ENCODE peak calls at places on chromosomes 7 and 10, in six cellular contexts. One of them, this sample, is unnamed.

GRCh38 chr10:48258083-48258482 is 16.4 kb downstream of the FRMPD2 start:
- DNase-seq in sigmoid colon: no peak
- DNase-seq in spleen: no peak
- DNase-seq in GM12892: no peak
- DNase-seq in endothelial cell of umbilical vein: no peak
- DNase-seq in prostate gland: no peak
- DNase-seq in this sample: peak

GRCh38 chr7:12895296-12895695 is 207.9 kb downstream of the ARL4A start:
- DNase-seq in GM12892: no peak
- DNase-seq in endothelial cell of umbilical vein: no peak
- DNase-seq in sigmoid colon: no peak
- DNase-seq in prostate gland: no peak
- DNase-seq in spleen: no peak
- DNase-seq in this sample: no peak

GRCh38 chr7:76165106-76165972 is 36.4 kb upstream of the SRRM3 start:
- DNase-seq in endothelial cell of umbilical vein: no peak
- DNase-seq in GM12892: no peak
- DNase-seq in sigmoid colon: peak
- DNase-seq in prostate gland: no peak
- DNase-seq in spleen: peak
- DNase-seq in this sample: no peak

GRCh38 chr7:76358478-76359110 is at the start of gene YWHAG:
- DNase-seq in sigmoid colon: peak
- DNase-seq in endothelial cell of umbilical vein: peak
- DNase-seq in GM12892: peak
- DNase-seq in spleen: peak
- DNase-seq in prostate gland: peak
- DNase-seq in this sample: peak

GRCh38 chr7:39811161-39811614 is 138.9 kb upstream of the CDK13 start:
- DNase-seq in sigmoid colon: no peak
- DNase-seq in prostate gland: no peak
- DNase-seq in spleen: no peak
- DNase-seq in GM12892: no peak
- DNase-seq in endothelial cell of umbilical vein: no peak
- DNase-seq in this sample: peak

GRCh38 chr7:128398016-128398840 is 11.6 kb downstream of the IMPDH1 start:
- DNase-seq in sigmoid colon: peak
- DNase-seq in endothelial cell of umbilical vein: peak
- DNase-seq in prostate gland: peak
- DNase-seq in spleen: no peak
- DNase-seq in GM12892: no peak
- DNase-seq in this sample: no peak

GRCh38 chr7:130695840-130696239 is 9.5 kb upstream of the TSGA13 start:
- DNase-seq in endothelial cell of umbilical vein: peak
- DNase-seq in sigmoid colon: no peak
- DNase-seq in prostate gland: no peak
- DNase-seq in spleen: no peak
- DNase-seq in GM12892: no peak
- DNase-seq in this sample: no peak

GRCh38 chr10:4983615-4984216 is 19.9 kb downstream of the AKR1C2 start:
- DNase-seq in sigmoid colon: no peak
- DNase-seq in spleen: no peak
- DNase-seq in prostate gland: no peak
- DNase-seq in GM12892: no peak
- DNase-seq in endothelial cell of umbilical vein: no peak
- DNase-seq in this sample: no peak

GRCh38 chr10:127873901-127874470 is 18.8 kb downstream of the CLRN3 start:
- DNase-seq in spleen: no peak
- DNase-seq in sigmoid colon: no peak
- DNase-seq in endothelial cell of umbilical vein: no peak
- DNase-seq in prostate gland: no peak
- DNase-seq in GM12892: no peak
- DNase-seq in this sample: no peak

GRCh38 chr10:88980836-88981235 is 9.8 kb upstream of the FAS start:
- DNase-seq in prostate gland: no peak
- DNase-seq in GM12892: no peak
- DNase-seq in sigmoid colon: no peak
- DNase-seq in endothelial cell of umbilical vein: no peak
- DNase-seq in spleen: no peak
- DNase-seq in this sample: no peak

GRCh38 chr10:129520440-129521080 is 53.5 kb downstream of the MGMT start:
- DNase-seq in spleen: no peak
- DNase-seq in GM12892: no peak
- DNase-seq in prostate gland: no peak
- DNase-seq in endothelial cell of umbilical vein: no peak
- DNase-seq in sigmoid colon: no peak
- DNase-seq in this sample: no peak

GRCh38 chr7:2633538-2634264 is 1.9 kb downstream of the TTYH3 start:
- DNase-seq in GM12892: no peak
- DNase-seq in prostate gland: no peak
- DNase-seq in endothelial cell of umbilical vein: peak
- DNase-seq in sigmoid colon: peak
- DNase-seq in spleen: peak
- DNase-seq in this sample: no peak

GRCh38 chr10:17454181-17454800 is at the start of gene ST8SIA6:
- DNase-seq in sigmoid colon: no peak
- DNase-seq in endothelial cell of umbilical vein: peak
- DNase-seq in prostate gland: peak
- DNase-seq in spleen: peak
- DNase-seq in GM12892: peak
- DNase-seq in this sample: no peak

GRCh38 chr10:88472540-88472939 is 110.6 kb downstream of the RNLS start:
- DNase-seq in prostate gland: no peak
- DNase-seq in GM12892: no peak
- DNase-seq in sigmoid colon: no peak
- DNase-seq in spleen: no peak
- DNase-seq in endothelial cell of umbilical vein: no peak
- DNase-seq in this sample: no peak

GRCh38 chr10:69757553-69758309 is 44.0 kb upstream of the COL13A1 start:
- DNase-seq in spleen: no peak
- DNase-seq in sigmoid colon: peak
- DNase-seq in GM12892: no peak
- DNase-seq in endothelial cell of umbilical vein: peak
- DNase-seq in prostate gland: no peak
- DNase-seq in this sample: no peak

GRCh38 chr7:108280136-108280535 is 150.0 kb upstream of the LAMB4 start:
- DNase-seq in spleen: no peak
- DNase-seq in endothelial cell of umbilical vein: peak
- DNase-seq in sigmoid colon: no peak
- DNase-seq in GM12892: no peak
- DNase-seq in prostate gland: peak
- DNase-seq in this sample: no peak

DNA sequence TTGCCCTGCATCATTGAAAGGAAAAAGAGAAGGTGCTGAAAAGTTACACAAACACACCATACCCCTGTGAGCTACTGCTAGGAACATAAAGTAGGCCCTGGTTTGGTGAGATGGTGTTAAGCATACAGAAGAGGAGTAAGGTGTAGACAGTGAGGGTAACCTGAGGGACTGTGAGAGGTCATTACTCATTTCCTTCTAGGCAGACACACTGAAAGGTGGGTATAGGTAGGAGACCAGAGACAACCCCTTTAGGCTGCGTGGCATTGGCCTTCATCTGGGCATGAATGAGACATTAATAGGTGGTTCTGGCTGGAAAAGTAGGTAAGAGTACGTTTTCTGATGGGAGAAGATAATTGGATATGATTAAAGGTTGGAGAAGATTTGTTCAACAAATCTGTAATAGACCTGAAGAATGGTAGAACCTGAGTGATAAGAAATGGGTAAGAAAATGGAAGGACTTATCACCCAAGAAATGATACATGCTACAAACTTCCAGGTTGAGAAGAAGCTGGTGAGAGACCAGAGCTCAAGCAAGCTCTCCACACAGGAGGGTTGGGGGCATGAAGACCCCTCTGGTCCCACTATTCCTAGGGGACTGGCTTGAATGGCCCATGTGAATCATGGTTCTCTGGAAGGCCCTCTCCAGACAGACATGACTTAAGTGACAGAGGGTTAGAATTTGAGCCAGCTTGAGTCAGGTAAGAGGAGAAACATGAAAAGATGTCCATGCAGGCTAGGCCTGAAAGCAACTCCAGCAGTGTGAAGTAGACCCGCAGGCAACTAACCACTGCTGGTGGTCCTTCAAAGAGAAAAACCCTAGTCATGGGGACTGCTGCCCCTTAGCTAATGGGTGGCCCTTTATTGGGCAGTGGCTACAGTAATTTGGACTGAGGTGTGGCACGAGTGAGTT is 3.8 kb downstream of the COMTD1 start:
- DNase-seq in prostate gland: no peak
- DNase-seq in spleen: no peak
- DNase-seq in GM12892: no peak
- DNase-seq in sigmoid colon: peak
- DNase-seq in endothelial cell of umbilical vein: no peak
- DNase-seq in this sample: no peak
- TF ChIP-seq POLR2AphosphoS5 in prostate gland: no peak
- TF ChIP-seq POLR2AphosphoS5 in spleen: no peak
- TF ChIP-seq POLR2AphosphoS5 in GM12892: peak
- TF ChIP-seq POLR2AphosphoS5 in sigmoid colon: no peak
- TF ChIP-seq POLR2AphosphoS5 in endothelial cell of umbilical vein: no peak
- TF ChIP-seq POLR2AphosphoS5 in this sample: peak

DNA sequence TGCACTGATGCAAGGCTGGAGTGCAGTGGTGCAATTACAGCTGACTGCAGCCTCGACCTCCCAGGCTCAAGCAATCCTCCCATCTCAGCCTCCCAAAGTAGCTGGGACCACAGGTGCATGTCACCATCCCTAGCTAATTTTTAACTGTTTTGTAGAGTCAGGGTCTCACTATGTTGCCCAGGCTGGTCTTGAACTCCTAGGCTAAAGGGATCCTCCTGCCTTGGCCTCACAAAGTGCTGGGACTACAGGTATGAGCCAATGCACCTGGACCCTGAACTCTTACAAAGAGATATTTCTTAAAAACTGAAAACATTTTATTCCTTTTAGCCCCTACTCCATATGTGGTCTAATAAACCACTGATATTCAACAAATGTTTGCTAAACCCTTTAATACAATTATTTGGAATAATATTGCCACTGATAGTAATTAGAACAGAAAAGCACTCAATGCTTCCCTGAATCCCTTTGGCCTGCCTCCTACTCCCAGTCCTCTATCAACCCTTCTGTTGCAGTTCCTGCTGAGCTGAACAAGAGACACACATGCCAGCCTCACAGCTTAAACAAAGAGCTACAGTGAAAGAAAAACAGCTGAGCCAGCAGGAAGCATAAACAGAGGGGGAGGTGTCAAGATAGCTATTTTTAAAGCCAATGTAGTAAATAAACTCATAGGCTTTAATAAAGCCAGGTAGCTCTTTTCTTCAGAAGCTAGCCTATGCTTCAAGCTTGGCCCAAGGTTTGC is 7.0 kb upstream of the GNAI1 start:
- DNase-seq in prostate gland: no peak
- DNase-seq in endothelial cell of umbilical vein: no peak
- DNase-seq in spleen: no peak
- DNase-seq in sigmoid colon: no peak
- DNase-seq in GM12892: no peak
- DNase-seq in this sample: no peak
- TF ChIP-seq POLR2AphosphoS5 in prostate gland: peak
- TF ChIP-seq POLR2AphosphoS5 in endothelial cell of umbilical vein: no peak
- TF ChIP-seq POLR2AphosphoS5 in spleen: no peak
- TF ChIP-seq POLR2AphosphoS5 in sigmoid colon: no peak
- TF ChIP-seq POLR2AphosphoS5 in GM12892: no peak
- TF ChIP-seq POLR2AphosphoS5 in this sample: no peak

GRCh38 chr10:124985162-124985561 is 43.2 kb downstream of the ZRANB1 start:
- DNase-seq in sigmoid colon: no peak
- DNase-seq in spleen: no peak
- DNase-seq in prostate gland: no peak
- DNase-seq in endothelial cell of umbilical vein: no peak
- DNase-seq in GM12892: no peak
- DNase-seq in this sample: no peak
- TF ChIP-seq POLR2AphosphoS5 in sigmoid colon: no peak
- TF ChIP-seq POLR2AphosphoS5 in spleen: no peak
- TF ChIP-seq POLR2AphosphoS5 in prostate gland: no peak
- TF ChIP-seq POLR2AphosphoS5 in endothelial cell of umbilical vein: no peak
- TF ChIP-seq POLR2AphosphoS5 in GM12892: no peak
- TF ChIP-seq POLR2AphosphoS5 in this sample: no peak

GRCh38 chr10:73802276-73802991 is 9.0 kb downstream of the NDST2 start:
- DNase-seq in GM12892: no peak
- DNase-seq in sigmoid colon: no peak
- DNase-seq in prostate gland: peak
- DNase-seq in spleen: no peak
- DNase-seq in endothelial cell of umbilical vein: no peak
- DNase-seq in this sample: no peak

GRCh38 chr10:73798927-73799563 is 12.4 kb downstream of the NDST2 start:
- DNase-seq in GM12892: no peak
- DNase-seq in sigmoid colon: peak
- DNase-seq in endothelial cell of umbilical vein: no peak
- DNase-seq in spleen: peak
- DNase-seq in prostate gland: no peak
- DNase-seq in this sample: no peak

GRCh38 chr10:73800560-73801252 is 10.7 kb downstream of the NDST2 start:
- DNase-seq in spleen: no peak
- DNase-seq in GM12892: no peak
- DNase-seq in prostate gland: no peak
- DNase-seq in endothelial cell of umbilical vein: no peak
- DNase-seq in sigmoid colon: no peak
- DNase-seq in this sample: no peak

GRCh38 chr10:73799899-73800559 is 11.4 kb downstream of the NDST2 start:
- DNase-seq in endothelial cell of umbilical vein: no peak
- DNase-seq in spleen: no peak
- DNase-seq in GM12892: no peak
- DNase-seq in prostate gland: no peak
- DNase-seq in sigmoid colon: no peak
- DNase-seq in this sample: no peak

GRCh38 chr10:73801253-73801590 is 10.2 kb downstream of the NDST2 start:
- DNase-seq in prostate gland: no peak
- DNase-seq in GM12892: no peak
- DNase-seq in sigmoid colon: no peak
- DNase-seq in endothelial cell of umbilical vein: no peak
- DNase-seq in spleen: no peak
- DNase-seq in this sample: no peak
- TF ChIP-seq POLR2AphosphoS5 in prostate gland: no peak
- TF ChIP-seq POLR2AphosphoS5 in GM12892: no peak
- TF ChIP-seq POLR2AphosphoS5 in sigmoid colon: no peak
- TF ChIP-seq POLR2AphosphoS5 in endothelial cell of umbilical vein: no peak
- TF ChIP-seq POLR2AphosphoS5 in spleen: peak
- TF ChIP-seq POLR2AphosphoS5 in this sample: peak